ENCODE peak calls at places on chromosomes 7 and 10, in nine cellular contexts. One of them, this sample, is unnamed.

GRCh38 chr7:21407806-21408480 is 19.9 kb upstream of the SP4 start:
- DNase-seq in HCT116: no peak
- DNase-seq in activated naive CD4-positive, alpha-beta T cell: no peak
- DNase-seq in HT-29: no peak
- DNase-seq in T-helper 2 cell: no peak
- DNase-seq in ovary: no peak
- DNase-seq in H54: no peak
- DNase-seq in fibroblast of the aortic adventitia: no peak
- DNase-seq in T follicular helper cell: no peak
- DNase-seq in this sample: no peak

GRCh38 chr10:6165221-6165725 is 37.5 kb upstream of the PFKFB3 start:
- DNase-seq in HT-29: no peak
- DNase-seq in activated naive CD4-positive, alpha-beta T cell: no peak
- DNase-seq in HCT116: no peak
- DNase-seq in T follicular helper cell: no peak
- DNase-seq in ovary: no peak
- DNase-seq in H54: no peak
- DNase-seq in fibroblast of the aortic adventitia: no peak
- DNase-seq in T-helper 2 cell: no peak
- DNase-seq in this sample: no peak

GRCh38 chr10:132186488-132187413 is at the start of gene DPYSL4:
- DNase-seq in T-helper 2 cell: no peak
- DNase-seq in fibroblast of the aortic adventitia: no peak
- DNase-seq in ovary: no peak
- DNase-seq in activated naive CD4-positive, alpha-beta T cell: peak
- DNase-seq in HCT116: no peak
- DNase-seq in HT-29: no peak
- DNase-seq in H54: peak
- DNase-seq in T follicular helper cell: no peak
- DNase-seq in this sample: no peak

GRCh38 chr10:62853710-62854109 is 37.5 kb upstream of the EGR2 start:
- DNase-seq in H54: no peak
- DNase-seq in HT-29: no peak
- DNase-seq in activated naive CD4-positive, alpha-beta T cell: no peak
- DNase-seq in T follicular helper cell: no peak
- DNase-seq in T-helper 2 cell: peak
- DNase-seq in ovary: no peak
- DNase-seq in HCT116: no peak
- DNase-seq in fibroblast of the aortic adventitia: no peak
- DNase-seq in this sample: no peak

GRCh38 chr7:157564518-157565177 is 227.8 kb downstream of the DNAJB6 start:
- DNase-seq in T-helper 2 cell: no peak
- DNase-seq in HCT116: peak
- DNase-seq in HT-29: no peak
- DNase-seq in H54: peak
- DNase-seq in T follicular helper cell: no peak
- DNase-seq in fibroblast of the aortic adventitia: no peak
- DNase-seq in activated naive CD4-positive, alpha-beta T cell: no peak
- DNase-seq in ovary: no peak
- DNase-seq in this sample: no peak

GRCh38 chr10:85927952-85928677 is 438.5 kb downstream of the GRID1 start:
- DNase-seq in ovary: no peak
- DNase-seq in fibroblast of the aortic adventitia: no peak
- DNase-seq in H54: no peak
- DNase-seq in T-helper 2 cell: no peak
- DNase-seq in T follicular helper cell: no peak
- DNase-seq in HCT116: no peak
- DNase-seq in activated naive CD4-positive, alpha-beta T cell: no peak
- DNase-seq in HT-29: no peak
- DNase-seq in this sample: peak

GRCh38 chr7:107501593-107501992 is 31.7 kb downstream of the GPR22 start:
- DNase-seq in ovary: no peak
- DNase-seq in HT-29: peak
- DNase-seq in T follicular helper cell: peak
- DNase-seq in H54: no peak
- DNase-seq in HCT116: peak
- DNase-seq in T-helper 2 cell: no peak
- DNase-seq in fibroblast of the aortic adventitia: peak
- DNase-seq in activated naive CD4-positive, alpha-beta T cell: no peak
- DNase-seq in this sample: no peak

GRCh38 chr7:96495751-96496216 is 173.9 kb upstream of the SLC25A13 start:
- DNase-seq in activated naive CD4-positive, alpha-beta T cell: no peak
- DNase-seq in T-helper 2 cell: no peak
- DNase-seq in H54: no peak
- DNase-seq in ovary: no peak
- DNase-seq in HCT116: no peak
- DNase-seq in HT-29: no peak
- DNase-seq in fibroblast of the aortic adventitia: no peak
- DNase-seq in T follicular helper cell: no peak
- DNase-seq in this sample: no peak

GRCh38 chr7:71538210-71538609 is 406.3 kb downstream of the GALNT17 start:
- DNase-seq in ovary: no peak
- DNase-seq in H54: no peak
- DNase-seq in HT-29: no peak
- DNase-seq in T-helper 2 cell: no peak
- DNase-seq in fibroblast of the aortic adventitia: no peak
- DNase-seq in HCT116: no peak
- DNase-seq in T follicular helper cell: no peak
- DNase-seq in activated naive CD4-positive, alpha-beta T cell: no peak
- DNase-seq in this sample: no peak

GRCh38 chr7:155214328-155214986 is 83.2 kb upstream of the INSIG1 start:
- DNase-seq in T follicular helper cell: no peak
- DNase-seq in HT-29: peak
- DNase-seq in fibroblast of the aortic adventitia: peak
- DNase-seq in ovary: no peak
- DNase-seq in activated naive CD4-positive, alpha-beta T cell: no peak
- DNase-seq in HCT116: no peak
- DNase-seq in T-helper 2 cell: no peak
- DNase-seq in H54: no peak
- DNase-seq in this sample: no peak

GRCh38 chr10:101065479-101066145 is 3.8 kb downstream of the KAZALD1 start:
- DNase-seq in activated naive CD4-positive, alpha-beta T cell: no peak
- DNase-seq in H54: no peak
- DNase-seq in fibroblast of the aortic adventitia: peak
- DNase-seq in ovary: no peak
- DNase-seq in T-helper 2 cell: no peak
- DNase-seq in HCT116: no peak
- DNase-seq in HT-29: no peak
- DNase-seq in T follicular helper cell: no peak
- DNase-seq in this sample: no peak

GRCh38 chr7:114087674-114088539 is 169.1 kb upstream of the PPP1R3A start:
- DNase-seq in HT-29: no peak
- DNase-seq in HCT116: no peak
- DNase-seq in H54: no peak
- DNase-seq in T-helper 2 cell: no peak
- DNase-seq in T follicular helper cell: no peak
- DNase-seq in ovary: peak
- DNase-seq in activated naive CD4-positive, alpha-beta T cell: no peak
- DNase-seq in fibroblast of the aortic adventitia: no peak
- DNase-seq in this sample: peak

GRCh38 chr7:83472376-83472775 is 176.6 kb downstream of the SEMA3E start:
- DNase-seq in T-helper 2 cell: no peak
- DNase-seq in HT-29: no peak
- DNase-seq in fibroblast of the aortic adventitia: no peak
- DNase-seq in T follicular helper cell: no peak
- DNase-seq in ovary: no peak
- DNase-seq in activated naive CD4-positive, alpha-beta T cell: no peak
- DNase-seq in HCT116: no peak
- DNase-seq in H54: no peak
- DNase-seq in this sample: no peak

GRCh38 chr10:91864744-91865143 is 44.5 kb downstream of the FGFBP3 start:
- DNase-seq in T-helper 2 cell: no peak
- DNase-seq in fibroblast of the aortic adventitia: no peak
- DNase-seq in H54: no peak
- DNase-seq in activated naive CD4-positive, alpha-beta T cell: no peak
- DNase-seq in ovary: no peak
- DNase-seq in HCT116: no peak
- DNase-seq in T follicular helper cell: no peak
- DNase-seq in HT-29: no peak
- DNase-seq in this sample: no peak

GRCh38 chr10:45425628-45426563 is 51.9 kb downstream of the ALOX5 start:
- DNase-seq in ovary: no peak
- DNase-seq in activated naive CD4-positive, alpha-beta T cell: no peak
- DNase-seq in fibroblast of the aortic adventitia: no peak
- DNase-seq in T-helper 2 cell: no peak
- DNase-seq in HT-29: peak
- DNase-seq in T follicular helper cell: no peak
- DNase-seq in H54: peak
- DNase-seq in HCT116: peak
- DNase-seq in this sample: no peak

GRCh38 chr10:72889391-72889831 is 4.1 kb upstream of the OIT3 start:
- DNase-seq in fibroblast of the aortic adventitia: peak
- DNase-seq in H54: no peak
- DNase-seq in ovary: no peak
- DNase-seq in HCT116: no peak
- DNase-seq in T-helper 2 cell: no peak
- DNase-seq in activated naive CD4-positive, alpha-beta T cell: no peak
- DNase-seq in T follicular helper cell: no peak
- DNase-seq in HT-29: no peak
- DNase-seq in this sample: no peak

GRCh38 chr10:15735766-15736165 is 16.0 kb upstream of the ITGA8 start:
- DNase-seq in T follicular helper cell: no peak
- DNase-seq in fibroblast of the aortic adventitia: peak
- DNase-seq in ovary: peak
- DNase-seq in activated naive CD4-positive, alpha-beta T cell: no peak
- DNase-seq in HT-29: no peak
- DNase-seq in HCT116: no peak
- DNase-seq in T-helper 2 cell: no peak
- DNase-seq in H54: no peak
- DNase-seq in this sample: no peak

GRCh38 chr10:86329093-86329710 is 37.4 kb downstream of the GRID1 start:
- DNase-seq in H54: no peak
- DNase-seq in T follicular helper cell: no peak
- DNase-seq in fibroblast of the aortic adventitia: no peak
- DNase-seq in HCT116: no peak
- DNase-seq in ovary: no peak
- DNase-seq in T-helper 2 cell: no peak
- DNase-seq in HT-29: no peak
- DNase-seq in activated naive CD4-positive, alpha-beta T cell: no peak
- DNase-seq in this sample: no peak

GRCh38 chr10:92366412-92367021 is 75.5 kb downstream of the MARCHF5 start:
- DNase-seq in ovary: no peak
- DNase-seq in activated naive CD4-positive, alpha-beta T cell: no peak
- DNase-seq in T-helper 2 cell: no peak
- DNase-seq in HCT116: no peak
- DNase-seq in H54: no peak
- DNase-seq in HT-29: no peak
- DNase-seq in fibroblast of the aortic adventitia: no peak
- DNase-seq in T follicular helper cell: no peak
- DNase-seq in this sample: no peak

GRCh38 chr7:77940647-77941046 is 142.1 kb downstream of the PHTF2 start:
- DNase-seq in T follicular helper cell: no peak
- DNase-seq in HT-29: peak
- DNase-seq in ovary: no peak
- DNase-seq in H54: no peak
- DNase-seq in HCT116: peak
- DNase-seq in activated naive CD4-positive, alpha-beta T cell: no peak
- DNase-seq in fibroblast of the aortic adventitia: peak
- DNase-seq in T-helper 2 cell: no peak
- DNase-seq in this sample: no peak

GRCh38 chr10:70333268-70333667 is 49.2 kb downstream of the LRRC20 start:
- DNase-seq in T follicular helper cell: no peak
- DNase-seq in ovary: no peak
- DNase-seq in HCT116: no peak
- DNase-seq in HT-29: no peak
- DNase-seq in fibroblast of the aortic adventitia: no peak
- DNase-seq in activated naive CD4-positive, alpha-beta T cell: no peak
- DNase-seq in H54: no peak
- DNase-seq in T-helper 2 cell: no peak
- DNase-seq in this sample: no peak

GRCh38 chr10:72229261-72230251 is 13.5 kb upstream of the ASCC1 start:
- DNase-seq in ovary: no peak
- DNase-seq in T-helper 2 cell: no peak
- DNase-seq in H54: no peak
- DNase-seq in activated naive CD4-positive, alpha-beta T cell: no peak
- DNase-seq in fibroblast of the aortic adventitia: peak
- DNase-seq in HT-29: no peak
- DNase-seq in HCT116: no peak
- DNase-seq in T follicular helper cell: no peak
- DNase-seq in this sample: no peak

GRCh38 chr7:135803143-135803542 is 54.5 kb upstream of the FAM180A start:
- DNase-seq in T-helper 2 cell: no peak
- DNase-seq in T follicular helper cell: no peak
- DNase-seq in fibroblast of the aortic adventitia: no peak
- DNase-seq in HT-29: no peak
- DNase-seq in activated naive CD4-positive, alpha-beta T cell: no peak
- DNase-seq in H54: no peak
- DNase-seq in ovary: no peak
- DNase-seq in HCT116: no peak
- DNase-seq in this sample: no peak

GRCh38 chr10:11663763-11664555 is 52.5 kb upstream of the USP6NL start:
- DNase-seq in H54: no peak
- DNase-seq in fibroblast of the aortic adventitia: no peak
- DNase-seq in HT-29: no peak
- DNase-seq in ovary: no peak
- DNase-seq in HCT116: no peak
- DNase-seq in T follicular helper cell: no peak
- DNase-seq in activated naive CD4-positive, alpha-beta T cell: no peak
- DNase-seq in T-helper 2 cell: no peak
- DNase-seq in this sample: no peak

GRCh38 chr7:112204072-112204775 is 2.0 kb downstream of the DOCK4 start:
- DNase-seq in HCT116: no peak
- DNase-seq in T-helper 2 cell: no peak
- DNase-seq in H54: peak
- DNase-seq in fibroblast of the aortic adventitia: peak
- DNase-seq in activated naive CD4-positive, alpha-beta T cell: no peak
- DNase-seq in ovary: no peak
- DNase-seq in T follicular helper cell: no peak
- DNase-seq in HT-29: peak
- DNase-seq in this sample: no peak

This sample was measured in left cardiac atrium.